ENCODE peak calls at places on chromosome 13, in five cellular contexts. X is IMR-90, Z is bronchial epithelial cell, G is amniotic stem cell, C is non-pigmented ciliary epithelial cell. R is an unnamed sample.

GRCh38 chr13:113468461-113469147 is 15.3 kb upstream of the ADPRHL1 start:
- DNase-seq in X (no peak), Z (no peak), G (no peak), C (no peak), R (no peak)

GRCh38 chr13:45833242-45833641 is 18.3 kb downstream of the SIAH3 start:
- DNase-seq in C (no peak), G (no peak), Z (no peak), X (no peak), R (no peak)

GRCh38 chr13:27329210-27329609 is 58.6 kb downstream of the RASL11A start:
- DNase-seq in Z (no peak), G (no peak), C (no peak), X (no peak), R (no peak)

GRCh38 chr13:110458594-110459365 is 102.7 kb downstream of the RAB20 start:
- DNase-seq in X (no peak), C (no peak), G (no peak), Z (no peak), R (no peak)

GRCh38 chr13:29847501-29847983 is 2.9 kb downstream of the UBL3 start:
- DNase-seq in C (no peak), G (no peak), X (peak; percentile 64), Z (peak; percentile 55), R (peak; percentile 46)

GRCh38 chr13:40058757-40059236 is 403.3 kb downstream of the COG6 start:
- DNase-seq in G (no peak), C (no peak), Z (no peak), X (no peak), R (no peak)

GRCh38 chr13:98768522-98768921 is 16.1 kb upstream of the SLC15A1 start:
- DNase-seq in C (no peak), X (no peak), Z (no peak), G (no peak), R (no peak)

GRCh38 chr13:87889241-87889640 is 218.1 kb downstream of the SLITRK5 start:
- DNase-seq in C (no peak), Z (no peak), X (no peak), G (no peak), R (no peak)

R was measured in PC-3.